ENCODE peak calls at places on chromosomes 5 and 9, in seven cellular contexts. G is upper lobe of right lung; J is cardiac fibroblast; U is GM10248; H is CD8-positive, alpha-beta T cell; R is transverse colon; C is bronchial epithelial cell. S is an unnamed sample.

GRCh38 chr5:31798168-31798567 is 159.2 kb downstream of the PDZD2 start:
- DNase-seq in G (no peak), J (no peak), U (no peak), H (no peak), R (no peak), C (no peak), S (no peak)

GRCh38 chr9:16871358-16872151 is 1.1 kb upstream of the BNC2 start:
- DNase-seq in G (peak; percentile 81), J (peak; percentile 91), U (no peak), H (peak; percentile 25), R (peak; percentile 44), C (peak; percentile 31), S (peak; percentile 55)

GRCh38 chr5:68269820-68270219 is 54.3 kb downstream of the PIK3R1 start:
- DNase-seq in G (no peak), J (no peak), U (no peak), H (no peak), R (no peak), C (no peak), S (no peak)

GRCh38 chr5:173301695-173302545 is 26.3 kb downstream of the STC2 start:
- DNase-seq in G (no peak), J (no peak), U (no peak), H (no peak), R (no peak), C (no peak), S (no peak)

GRCh38 chr5:59661939-59662615 is 231.4 kb downstream of the PDE4D start:
- DNase-seq in G (no peak), J (peak; percentile 53), U (no peak), H (no peak), R (no peak), C (no peak), S (no peak)

GRCh38 chr9:131275332-131276106 is 791 bp downstream of the FAM78A start:
- DNase-seq in G (no peak), J (no peak), U (peak; percentile 61), H (peak; percentile 40), R (peak; percentile 49), C (no peak), S (no peak)

GRCh38 chr9:94905606-94906005 is 179.1 kb downstream of the AOPEP start:
- DNase-seq in G (no peak), J (no peak), U (no peak), H (no peak), R (no peak), C (no peak), S (no peak)

GRCh38 chr5:96288845-96289185 is 144.2 kb downstream of the PCSK1 start:
- DNase-seq in G (no peak), J (peak; percentile 84), U (no peak), H (no peak), R (no peak), C (peak; percentile 84), S (no peak)

GRCh38 chr5:132261881-132262845 is 4.7 kb downstream of the PDLIM4 start:
- DNase-seq in G (no peak), J (no peak), U (peak; percentile 9), H (no peak), R (peak; percentile 4), C (no peak), S (no peak)

GRCh38 chr5:79514391-79515105 is 614 bp upstream of the HOMER1 start:
- DNase-seq in G (peak; percentile 95), J (peak; percentile 92), U (peak; percentile 91), H (peak; percentile 87), R (peak; percentile 94), C (peak; percentile 95), S (peak; percentile 90)
- TF ChIP-seq CTCF in G (no peak), J (no peak), U (no peak), H (peak; percentile 13), R (no peak), C (no peak), S (no peak)

GRCh38 chr5:1772634-1773033 is 27.0 kb downstream of the MRPL36 start:
- DNase-seq in G (no peak), J (peak; percentile 68), U (no peak), H (no peak), R (no peak), C (no peak), S (no peak)
- TF ChIP-seq CTCF in G (no peak), J (peak; percentile 66), U (peak; percentile 9), H (no peak), R (no peak), C (no peak), S (no peak)

GRCh38 chr5:148585988-148586387 is 68.3 kb downstream of the HTR4 start:
- DNase-seq in G (no peak), J (no peak), U (no peak), H (no peak), R (no peak), C (peak; percentile 2), S (no peak)
- TF ChIP-seq CTCF in G (no peak), J (no peak), U (no peak), H (no peak), R (no peak), C (no peak), S (no peak)

DNA sequence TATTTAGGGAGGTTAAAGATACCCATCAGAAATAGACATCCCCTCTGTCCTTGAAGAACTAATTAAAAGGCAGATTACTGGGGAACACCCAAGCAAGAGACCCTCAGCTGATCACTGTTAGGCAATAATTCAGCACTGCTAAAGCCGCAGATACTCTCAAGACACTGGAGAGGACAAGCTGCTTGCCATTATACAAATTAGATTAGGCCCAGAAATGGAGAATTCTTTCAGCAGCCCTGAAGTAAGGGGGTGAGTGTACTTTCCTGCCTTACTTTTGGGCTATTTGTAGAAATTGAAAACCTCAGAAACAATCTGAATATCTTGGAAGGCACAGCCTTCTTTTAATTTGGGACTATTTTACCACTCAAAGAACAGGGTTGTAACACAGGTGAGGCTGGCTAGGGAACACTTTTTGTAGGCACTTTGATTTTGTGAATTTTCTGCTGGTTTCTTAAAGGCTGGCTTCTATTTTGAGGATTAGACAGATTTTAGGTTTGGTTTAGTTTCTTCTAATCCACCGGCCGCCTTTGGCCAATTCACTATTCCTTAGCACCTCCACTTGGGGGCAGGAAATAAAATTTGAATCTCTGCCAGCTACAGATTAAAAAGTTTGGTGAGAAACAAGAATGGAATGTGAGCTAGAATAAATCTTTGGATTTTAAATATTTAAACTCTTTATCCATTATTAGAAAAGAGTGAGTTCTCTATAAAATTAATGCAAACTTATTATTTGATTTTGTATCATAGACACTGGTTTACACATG is 106.0 kb downstream of the SMARCA2 start:
- DNase-seq in G (no peak), J (peak; percentile 71), U (no peak), H (no peak), R (no peak), C (peak; percentile 63), S (no peak)
- TF ChIP-seq CTCF in G (peak; percentile 29), J (peak; percentile 34), U (no peak), H (no peak), R (no peak), C (peak; percentile 17), S (no peak)

DNA sequence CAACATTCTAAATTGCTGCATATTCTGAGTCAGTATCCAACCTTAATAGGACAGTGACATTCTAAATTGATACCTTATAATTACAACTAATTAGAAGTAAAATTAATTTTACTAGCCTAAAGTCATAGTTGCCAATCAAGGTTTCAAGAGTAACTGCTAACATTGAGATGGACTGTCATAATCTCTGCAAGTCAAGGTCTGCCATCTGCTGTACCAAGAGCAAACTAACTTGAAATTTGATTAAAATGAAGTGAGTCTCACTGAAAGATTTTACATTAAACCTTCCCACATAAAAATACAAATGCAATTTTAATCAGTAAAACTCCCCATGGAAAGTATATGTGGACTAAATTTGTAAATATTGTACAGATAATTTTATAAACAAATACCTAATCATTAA is 235.3 kb downstream of the PRDM9 start:
- DNase-seq in G (no peak), J (no peak), U (no peak), H (no peak), R (no peak), C (peak; percentile 2), S (no peak)
- TF ChIP-seq CTCF in G (no peak), J (no peak), U (no peak), H (no peak), R (no peak), C (peak; percentile 19), S (no peak)

GRCh38 chr5:134141346-134142050 is 27.0 kb downstream of the TCF7 start:
- DNase-seq in G (peak; percentile 46), J (no peak), U (no peak), H (no peak), R (no peak), C (no peak), S (peak; percentile 20)
- TF ChIP-seq CTCF in G (no peak), J (no peak), U (peak; percentile 24), H (no peak), R (no peak), C (no peak), S (no peak)